ENCODE peak calls at places on chromosome 21, in seven cellular contexts. V is K562, W is GM12891, S is HepG2, P is H1, X is SK-N-SH, J is GM12878. H is an unnamed sample.

GRCh38 chr21:38669186-38669585 is 136.5 kb upstream of the ETS2 start:
- DNase-seq in P (no peak), S (peak), V (peak), J (no peak), W (no peak), X (peak), H (no peak)

GRCh38 chr21:33327326-33327725 is 2.6 kb downstream of the IFNAR1 start:
- DNase-seq in J (no peak), S (no peak), X (no peak), P (no peak), V (no peak), W (no peak), H (no peak)

GRCh38 chr21:17688912-17689874 is 76.5 kb upstream of the BTG3 start:
- DNase-seq in S (peak), X (no peak), J (no peak), V (peak), P (no peak), W (no peak), H (no peak)

GRCh38 chr21:33403128-33403785 is at the start of gene IFNGR2:
- DNase-seq in V (peak), W (peak), P (no peak), X (peak), S (no peak), J (no peak), H (peak)

GRCh38 chr21:36150192-36150711 is 6.4 kb upstream of the DOP1B start:
- DNase-seq in V (no peak), X (no peak), P (no peak), J (peak), W (no peak), S (no peak), H (no peak)

GRCh38 chr21:39805983-39806382 is 61.0 kb downstream of the IGSF5 start:
- DNase-seq in X (no peak), S (no peak), W (no peak), P (no peak), J (no peak), V (no peak), H (no peak)

GRCh38 chr21:33541756-33542639 is at the start of gene GART:
- DNase-seq in V (peak), W (peak), P (peak), J (peak), X (peak), S (peak), H (peak)

GRCh38 chr21:43802713-43803313 is 13.4 kb downstream of the RRP1 start:
- DNase-seq in J (no peak), X (no peak), W (no peak), P (no peak), V (no peak), S (no peak), H (no peak)

GRCh38 chr21:38404134-38404533 is 94.1 kb downstream of the ERG start:
- DNase-seq in X (no peak), S (no peak), V (no peak), J (no peak), W (no peak), P (no peak), H (no peak)

GRCh38 chr21:20330652-20331051 is 667.6 kb upstream of the NCAM2 start:
- DNase-seq in S (no peak), W (no peak), V (no peak), P (no peak), J (no peak), X (no peak), H (no peak)

DNA sequence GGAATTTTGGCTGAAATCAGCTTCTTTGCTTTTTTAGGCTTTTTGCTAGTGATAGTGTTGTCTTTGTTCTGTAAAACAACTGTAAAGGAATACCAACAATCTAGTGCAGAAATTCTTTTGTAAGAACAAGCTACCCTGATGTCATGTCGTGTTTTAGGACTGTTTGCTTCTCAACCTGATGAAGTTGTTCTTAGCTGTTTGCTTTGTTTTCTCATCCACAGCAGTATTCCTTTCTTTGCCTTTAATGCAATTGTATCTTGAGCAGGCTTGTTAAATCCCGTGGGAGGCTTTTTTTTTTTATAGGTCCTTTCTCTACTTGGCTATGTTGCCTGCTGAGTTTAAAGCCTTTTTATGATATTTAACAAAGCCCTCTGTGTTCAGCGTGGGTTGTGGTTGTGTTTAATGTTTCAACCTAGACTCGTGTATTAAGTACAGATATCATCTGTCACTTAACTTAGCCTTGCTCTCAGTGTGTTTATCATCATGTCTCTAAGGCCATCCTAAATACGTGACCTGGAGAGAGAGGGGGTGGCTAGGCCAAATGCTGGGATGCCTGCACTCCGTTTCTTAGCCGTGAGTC is 31.6 kb downstream of the ADARB1 start:
- DNase-seq in W (no peak), S (no peak), J (no peak), X (no peak), P (no peak), V (no peak), H (no peak)
- TF ChIP-seq POLR2AphosphoS5 in W (no peak), S (no peak), J (no peak), X (no peak), P (no peak), V (no peak), H (no peak)

GRCh38 chr21:31173881-31174555 is 135.7 kb upstream of the KRTAP19-8 start:
- DNase-seq in J (no peak), V (peak), P (no peak), W (no peak), S (no peak), X (peak), H (no peak)
- TF ChIP-seq TAF1 in J (no peak), V (no peak), P (no peak), W (no peak), S (no peak), X (no peak), H (no peak)

GRCh38 chr21:30216041-30216723 is at the start of gene CLDN8:
- DNase-seq in V (no peak), P (no peak), W (no peak), S (no peak), X (no peak), J (no peak), H (no peak)
- TF ChIP-seq POLR2AphosphoS5 in V (no peak), P (no peak), W (no peak), S (no peak), X (no peak), J (no peak), H (no peak)

GRCh38 chr21:27674037-27674436 is 707.1 kb upstream of the ADAMTS5 start:
- DNase-seq in V (no peak), X (no peak), J (no peak), S (no peak), W (no peak), P (no peak), H (no peak)
- TF ChIP-seq TAF1 in V (no peak), X (no peak), J (no peak), S (no peak), W (no peak), P (no peak), H (no peak)

GRCh38 chr21:46060596-46061061 is 37.3 kb upstream of the COL6A2 start:
- DNase-seq in P (no peak), J (no peak), S (no peak), V (no peak), X (no peak), W (no peak), H (no peak)
- TF ChIP-seq POLR2AphosphoS5 in P (no peak), J (no peak), S (no peak), V (no peak), X (no peak), W (no peak), H (no peak)

DNA sequence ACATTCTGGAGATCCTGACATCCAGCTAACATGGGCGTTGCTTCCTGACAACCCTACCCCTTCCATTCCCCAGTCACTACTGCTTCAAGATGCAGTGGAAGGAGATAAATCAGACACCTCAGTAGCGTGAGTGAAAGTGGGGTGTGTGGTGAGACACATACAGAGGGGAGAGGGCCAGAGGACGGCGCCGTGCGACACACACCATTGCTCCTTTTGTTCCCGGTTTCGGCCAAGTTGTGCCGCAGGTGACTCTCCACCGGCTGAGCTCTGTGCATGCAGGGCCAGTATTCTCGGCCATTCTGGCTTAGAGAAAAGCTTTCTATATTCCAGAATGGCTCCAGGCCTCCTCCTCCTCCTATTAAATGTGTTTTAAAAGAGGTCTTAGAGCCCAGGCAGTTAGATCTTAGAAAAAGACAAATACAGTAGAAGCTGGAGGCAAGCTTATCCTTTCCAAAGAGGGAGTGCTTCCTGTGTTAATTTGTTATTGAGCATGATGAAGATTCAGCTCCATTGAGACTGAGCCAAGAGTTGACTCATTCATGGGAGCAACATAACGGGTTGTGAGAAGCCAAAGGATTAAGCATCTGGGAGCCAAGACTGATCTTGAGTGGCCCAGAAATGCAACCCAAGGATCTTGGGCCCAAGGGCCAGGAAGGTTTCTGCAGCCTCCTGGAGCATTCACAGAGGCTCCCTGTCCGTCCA is 42.1 kb downstream of the PDE9A start:
- DNase-seq in S (no peak), X (no peak), J (no peak), W (no peak), V (no peak), P (no peak), H (no peak)
- TF ChIP-seq TAF1 in S (no peak), X (no peak), J (no peak), W (no peak), V (no peak), P (no peak), H (no peak)

DNA sequence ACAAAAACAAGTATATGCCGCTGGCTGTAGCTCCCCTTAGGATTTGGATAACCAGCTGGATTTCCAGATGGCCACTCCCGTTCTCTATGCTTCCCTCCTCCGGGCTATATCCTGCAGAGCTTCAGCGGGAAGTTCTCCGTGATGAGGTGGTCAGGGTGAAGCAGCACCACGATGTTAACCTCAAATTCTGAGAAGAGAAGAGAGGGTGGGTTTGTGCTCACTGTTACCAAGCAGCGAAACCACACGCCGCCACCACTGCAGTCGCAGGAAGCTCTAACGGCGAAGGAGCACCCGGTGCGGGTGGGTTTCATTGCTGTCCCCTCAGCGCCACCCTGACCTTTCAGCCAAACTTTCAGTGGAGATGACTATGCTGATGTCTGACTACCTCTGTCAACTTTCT is 41.7 kb downstream of the VPS26C start:
- DNase-seq in X (no peak), J (no peak), W (no peak), V (no peak), P (no peak), S (no peak), H (no peak)
- TF ChIP-seq POLR2AphosphoS5 in X (no peak), J (no peak), W (no peak), V (no peak), P (no peak), S (no peak), H (no peak)

DNA sequence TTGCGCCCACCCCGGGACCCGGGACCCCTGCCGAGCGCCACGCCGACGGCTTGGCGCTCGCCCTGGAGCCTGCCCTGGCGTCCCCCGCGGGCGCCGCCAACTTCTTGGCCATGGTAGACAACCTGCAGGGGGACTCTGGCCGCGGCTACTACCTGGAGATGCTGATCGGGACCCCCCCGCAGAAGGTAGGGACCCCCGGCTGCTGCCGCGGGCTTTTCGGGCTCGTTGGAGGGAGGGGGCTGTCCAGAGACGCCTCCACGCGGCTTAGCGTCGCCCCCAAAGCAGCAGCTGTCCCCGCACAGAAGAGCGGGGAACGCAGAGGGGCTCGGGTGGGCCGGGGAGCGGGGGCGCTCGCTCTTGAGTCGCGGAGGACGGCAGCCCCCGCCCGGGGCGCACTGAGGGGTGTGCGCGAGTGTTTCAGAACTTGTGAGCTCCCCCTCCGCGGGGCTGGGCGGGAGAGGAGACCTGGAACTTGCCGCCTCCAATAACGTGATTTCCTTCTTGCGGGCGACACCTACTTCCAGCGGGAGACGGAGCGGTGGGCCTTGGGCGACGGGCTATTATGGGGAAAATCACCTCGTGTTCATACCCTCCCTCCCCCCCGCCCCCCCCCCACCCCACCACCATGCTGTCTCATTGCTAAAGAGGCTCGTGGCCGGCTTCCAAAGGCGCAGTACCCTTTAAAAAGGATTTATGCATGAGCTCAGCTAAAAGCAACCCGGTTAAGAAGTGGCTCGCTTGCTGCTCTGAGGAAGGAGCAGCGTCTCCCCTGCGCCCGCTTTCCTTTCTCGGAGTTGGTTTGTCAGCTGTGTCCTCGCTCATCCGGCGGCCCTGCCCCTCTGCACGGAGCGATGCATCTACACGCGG is 664 bp downstream of the BACE2 start:
- DNase-seq in W (peak), X (peak), S (no peak), J (no peak), V (no peak), P (no peak), H (no peak)
- TF ChIP-seq TAF1 in W (no peak), X (no peak), S (no peak), J (no peak), V (no peak), P (no peak), H (no peak)

DNA sequence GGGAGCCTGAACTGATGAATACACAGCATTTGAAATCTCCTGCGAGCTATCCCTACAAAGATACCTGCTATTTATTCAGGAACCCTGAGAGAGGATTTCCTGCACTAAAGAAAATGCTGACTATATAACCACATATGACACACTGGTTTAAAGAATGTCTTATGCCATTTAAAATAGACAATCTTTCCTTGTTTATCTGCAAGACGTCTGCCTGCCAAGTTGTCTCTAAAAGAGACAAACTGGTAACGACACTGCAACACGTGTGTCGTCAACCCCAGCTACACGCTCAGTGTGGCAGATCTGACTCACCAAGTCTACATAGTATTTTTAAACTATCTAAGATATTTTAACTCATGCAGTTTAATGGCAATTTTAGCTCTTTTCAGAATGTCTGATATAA is 42.7 kb downstream of the APP start:
- DNase-seq in S (no peak), P (no peak), W (no peak), V (no peak), J (no peak), X (no peak), H (no peak)
- TF ChIP-seq POLR2AphosphoS5 in S (no peak), P (no peak), W (no peak), V (no peak), J (no peak), X (no peak), H (no peak)

H was measured in GM12892.